ENCODE peak calls at places on chromosomes 12 and 14, in five cellular contexts. K is Right ventricle myocardium superior, L is NCI-H2107, E is T-helper 2 cell, R is MV-4-11. Z is an unnamed sample.

GRCh38 chr14:104473649-104474574 is 105.7 kb upstream of the C14orf180 start:
- DNase-seq in R (no peak), L (no peak), K (no peak), E (no peak), Z (no peak)

GRCh38 chr12:66571361-66571760 is 107.5 kb downstream of the GRIP1 start:
- DNase-seq in L (no peak), E (no peak), K (no peak), R (no peak), Z (no peak)

GRCh38 chr14:57865450-57866198 is at the start of gene SLC35F4:
- DNase-seq in L (peak), R (no peak), E (no peak), K (peak), Z (peak)

GRCh38 chr12:124474709-124475108 is 92.7 kb downstream of the NCOR2 start:
- DNase-seq in R (no peak), L (no peak), K (peak), E (no peak), Z (peak)

GRCh38 chr14:59177229-59177628 is 11.2 kb upstream of the DAAM1 start:
- DNase-seq in L (no peak), E (no peak), R (no peak), K (no peak), Z (no peak)

GRCh38 chr12:52629251-52630103 is 11.1 kb upstream of the KRT73 start:
- DNase-seq in K (no peak), R (no peak), L (no peak), E (no peak), Z (no peak)

GRCh38 chr12:59075141-59075540 is 154.8 kb upstream of the LRIG3 start:
- DNase-seq in L (no peak), K (no peak), E (no peak), R (no peak), Z (no peak)

GRCh38 chr14:36505193-36505815 is 14.7 kb downstream of the NKX2-1 start:
- DNase-seq in E (no peak), R (no peak), K (no peak), L (peak), Z (no peak)

GRCh38 chr14:21868442-21869046 is 194.9 kb upstream of the OR4E1 start:
- DNase-seq in R (no peak), E (no peak), L (no peak), K (no peak), Z (no peak)

GRCh38 chr12:123269980-123270379 is 1.7 kb downstream of the CDK2AP1 start:
- DNase-seq in E (no peak), R (no peak), K (no peak), L (no peak), Z (no peak)

GRCh38 chr12:63877693-63878092 is 33.2 kb downstream of the SRGAP1 start:
- DNase-seq in L (no peak), R (no peak), K (no peak), E (no peak), Z (no peak)

GRCh38 chr12:52207106-52207505 is 15.3 kb upstream of the KRT80 start:
- DNase-seq in K (no peak), L (no peak), E (no peak), R (no peak), Z (no peak)

GRCh38 chr12:113962733-113963132 is 3.4 kb downstream of the RBM19 start:
- DNase-seq in K (no peak), R (no peak), L (no peak), E (no peak), Z (no peak)

GRCh38 chr14:60153996-60154395 is 11.2 kb downstream of the DHRS7 start:
- DNase-seq in L (no peak), K (no peak), R (peak), E (no peak), Z (no peak)

GRCh38 chr12:73599268-73599667 is 938.4 kb upstream of the ATXN7L3B start:
- DNase-seq in R (peak), K (no peak), L (no peak), E (no peak), Z (no peak)

GRCh38 chr12:118103231-118103600 is 595 bp downstream of the VSIG10 start:
- DNase-seq in L (peak), K (peak), R (no peak), E (no peak), Z (no peak)

GRCh38 chr12:124914392-124915248 is at the start of gene UBC:
- DNase-seq in E (peak), R (no peak), L (no peak), K (peak), Z (peak)

GRCh38 chr12:102907918-102908317 is 9.1 kb downstream of the PAH start:
- DNase-seq in E (no peak), L (no peak), K (no peak), R (no peak), Z (no peak)

GRCh38 chr12:109988903-109989302 is 7.3 kb downstream of the GIT2 start:
- DNase-seq in L (no peak), K (no peak), E (no peak), R (no peak), Z (no peak)

GRCh38 chr14:34081576-34082136 is 130.8 kb upstream of the EGLN3 start:
- DNase-seq in K (no peak), E (no peak), L (no peak), R (no peak), Z (no peak)